ENCODE peak calls at places on chromosomes 5 and 9, in five cellular contexts. T is activated CD4-positive, alpha-beta T cell treated with anti-CD3 and anti-CD28 coated beads, Interleukin-2, amount 50 U/mL, for 48 hours; G is SW480; V is AG09319; H is amygdala. Y is an unnamed sample.

GRCh38 chr5:96785719-96786118 is 22.0 kb downstream of the ERAP1 start:
- DNase-seq in H (no peak), V (no peak), G (no peak), T (no peak), Y (no peak)

GRCh38 chr9:112361602-112362001 is 18.3 kb upstream of the HSDL2 start:
- DNase-seq in H (no peak), G (peak), V (no peak), T (no peak), Y (peak)

GRCh38 chr5:10726179-10726912 is 34.7 kb downstream of the DAP start:
- DNase-seq in G (no peak), V (no peak), T (no peak), H (no peak), Y (no peak)

GRCh38 chr5:109053995-109054417 is 306.3 kb downstream of the FER start:
- DNase-seq in V (peak), H (no peak), T (no peak), G (no peak), Y (no peak)

GRCh38 chr5:5293029-5293428 is 129.4 kb upstream of the ICE1 start:
- DNase-seq in H (no peak), G (no peak), T (no peak), V (no peak), Y (no peak)

GRCh38 chr9:135522137-135522877 is 1.1 kb downstream of the LCN1 start:
- DNase-seq in G (no peak), V (no peak), H (no peak), T (no peak), Y (no peak)

GRCh38 chr9:117293199-117294114 is 121.4 kb downstream of the ASTN2 start:
- DNase-seq in T (no peak), V (no peak), G (no peak), H (no peak), Y (no peak)

GRCh38 chr9:128078504-128079434 is 10.7 kb downstream of the SLC25A25 start:
- DNase-seq in H (no peak), G (peak), V (no peak), T (no peak), Y (peak)

GRCh38 chr5:15388856-15389255 is 111.1 kb upstream of the FBXL7 start:
- DNase-seq in V (no peak), T (no peak), G (no peak), H (no peak), Y (no peak)

GRCh38 chr5:93589348-93589662 is 6.3 kb downstream of the NR2F1 start:
- DNase-seq in T (no peak), V (no peak), H (no peak), G (no peak), Y (no peak)

GRCh38 chr5:69281114-69281513 is 46.4 kb downstream of the CDK7 start:
- DNase-seq in H (no peak), G (no peak), V (no peak), T (no peak), Y (no peak)

GRCh38 chr5:156815988-156816599 is 34.0 kb upstream of the PPP1R2B start:
- DNase-seq in H (no peak), T (peak), G (peak), V (peak), Y (peak)

GRCh38 chr5:172691886-172692285 is 50.8 kb downstream of the NEURL1B start:
- DNase-seq in T (no peak), G (no peak), V (no peak), H (no peak), Y (no peak)

GRCh38 chr5:1748845-1749244 is 50.8 kb downstream of the MRPL36 start:
- DNase-seq in V (no peak), H (no peak), G (no peak), T (no peak), Y (no peak)